ENCODE peak calls at places on chromosome 21, in nine cellular contexts. F is neural progenitor cell, O is astrocyte, C is mesenchymal stem cell, K is PC-3, N is neuronal stem cell, Y is MM.1S, H is GM23248, L is HCT116. P is an unnamed sample. For H3K4me1, the result is how much of the 10 kb centered on the place peaks cover.

GRCh38 chr21:25385912-25386474 is 221.3 kb downstream of the MRPL39 start:
- DNase-seq in L (peak), F (peak), N (peak), C (peak), K (peak), H (peak), O (peak), Y (peak), P (peak)

GRCh38 chr21:26846036-26846931 is 1.1 kb upstream of the ADAMTS1 start:
- DNase-seq in O (peak), K (peak), N (peak), F (peak), H (peak), C (peak), L (no peak), Y (no peak), P (peak)

GRCh38 chr21:34530264-34530663 is 18.3 kb upstream of the KCNE1 start:
- DNase-seq in L (no peak), H (peak), F (no peak), N (no peak), K (no peak), C (peak), O (peak), Y (no peak), P (no peak)

GRCh38 chr21:43905726-43906455 is 40.9 kb downstream of the AGPAT3 start:
- DNase-seq in K (no peak), N (no peak), C (no peak), L (no peak), O (no peak), F (no peak), Y (no peak), H (no peak), P (no peak)

GRCh38 chr21:31329431-31330143 is 14.5 kb downstream of the TIAM1 start:
- DNase-seq in H (no peak), K (no peak), C (no peak), O (no peak), F (no peak), Y (no peak), N (no peak), L (no peak), P (no peak)

GRCh38 chr21:35084869-35085268 is 35.8 kb upstream of the RUNX1 start:
- DNase-seq in N (no peak), Y (no peak), C (peak), H (peak), F (no peak), O (peak), K (peak), L (no peak), P (peak)

GRCh38 chr21:35163381-35163780 is 114.3 kb upstream of the RUNX1 start:
- DNase-seq in N (no peak), Y (no peak), L (no peak), F (no peak), C (no peak), H (peak), O (peak), K (peak), P (peak)

GRCh38 chr21:31967334-31967733 is 94.5 kb downstream of the HUNK start:
- DNase-seq in F (no peak), O (no peak), Y (no peak), H (no peak), C (no peak), K (no peak), L (no peak), N (no peak), P (no peak)

DNA sequence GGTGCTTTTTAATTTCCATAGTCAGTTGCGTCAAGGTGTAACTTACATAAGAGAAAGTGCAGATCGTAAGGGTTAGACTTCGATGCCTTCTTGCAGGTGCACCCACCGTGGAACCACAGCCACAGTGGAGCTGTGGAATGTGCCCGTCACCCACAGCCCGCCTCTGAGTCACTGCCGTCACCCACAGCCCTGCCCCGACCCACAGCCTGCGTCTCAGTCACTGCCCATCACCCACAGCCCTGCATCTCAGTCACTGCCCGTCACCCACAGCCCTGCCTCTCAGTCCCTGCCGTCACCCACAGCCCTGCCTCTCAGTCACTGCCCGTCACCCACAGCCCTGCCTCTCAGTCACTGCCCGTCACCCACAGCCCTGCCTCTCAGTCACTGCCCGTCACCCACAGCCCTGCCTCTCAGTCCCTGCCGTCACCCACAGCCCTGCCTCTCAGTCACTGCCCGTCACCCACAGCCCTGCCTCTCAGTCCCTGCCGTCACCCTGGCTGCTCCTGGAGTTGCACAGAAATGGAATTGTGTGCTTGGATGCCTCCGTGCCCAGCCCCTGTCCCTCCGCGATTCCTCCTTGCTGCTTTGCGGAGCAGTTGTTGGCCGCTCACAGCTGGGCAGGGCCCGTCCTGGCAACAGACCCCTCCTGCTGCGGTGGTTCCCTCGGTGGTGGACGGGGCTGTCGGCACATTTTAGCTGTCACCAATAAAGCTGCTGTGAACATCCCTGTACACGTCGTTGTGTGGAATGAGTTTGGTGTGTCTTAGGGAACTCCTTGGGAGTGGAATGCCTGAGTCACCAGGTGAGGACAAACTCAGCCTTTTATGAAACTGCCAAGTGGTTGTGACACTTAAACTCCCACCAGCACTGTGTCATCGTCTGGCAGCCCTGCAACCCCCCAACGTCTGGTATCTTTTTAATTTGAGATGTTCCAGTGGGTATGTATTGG is 44.9 kb upstream of the COL6A2 start:
- DNase-seq in O (peak), H (peak), Y (no peak), C (peak), L (peak), K (peak), F (no peak), N (no peak), P (peak)
- H3K4me1 ChIP-seq in O (half or more), H (under half), Y (under half), C (under half), L (under half), K (half or more), F (under half), N (under half), P (under half)

DNA sequence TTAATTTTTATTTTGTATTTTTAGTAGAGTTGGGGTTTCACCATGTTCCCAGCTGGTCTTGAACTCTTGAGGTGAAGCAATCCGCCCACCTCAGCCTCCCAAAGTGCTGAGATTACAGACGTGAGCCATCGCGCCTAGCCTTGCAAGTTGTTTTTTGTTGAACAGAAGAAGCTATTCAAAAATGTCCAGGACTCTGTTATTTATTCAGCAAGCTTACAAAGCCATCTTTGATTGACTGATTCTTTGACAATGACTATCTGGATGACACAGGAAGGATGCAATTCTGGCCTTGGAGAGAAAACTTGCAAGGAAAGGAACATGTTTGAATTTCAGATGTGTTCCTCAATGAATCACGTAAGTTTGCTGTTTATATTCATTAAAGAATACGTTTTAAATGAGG is 63.5 kb downstream of the MAP3K7CL start:
- DNase-seq in L (no peak), N (no peak), Y (no peak), C (no peak), H (no peak), K (peak), F (no peak), O (no peak), P (no peak)
- H3K9ac ChIP-seq in L (no peak), N (no peak), Y (no peak), C (no peak), H (no peak), K (no peak), F (no peak), O (no peak), P (no peak)

GRCh38 chr21:39637971-39638628 is 25.4 kb downstream of the B3GALT5 start:
- DNase-seq in C (no peak), N (no peak), L (no peak), O (no peak), F (no peak), H (no peak), Y (no peak), K (no peak), P (no peak)
- H3K4me2 ChIP-seq in C (no peak), N (no peak), L (peak), O (peak), F (peak), H (no peak), Y (no peak), K (peak), P (no peak)

DNA sequence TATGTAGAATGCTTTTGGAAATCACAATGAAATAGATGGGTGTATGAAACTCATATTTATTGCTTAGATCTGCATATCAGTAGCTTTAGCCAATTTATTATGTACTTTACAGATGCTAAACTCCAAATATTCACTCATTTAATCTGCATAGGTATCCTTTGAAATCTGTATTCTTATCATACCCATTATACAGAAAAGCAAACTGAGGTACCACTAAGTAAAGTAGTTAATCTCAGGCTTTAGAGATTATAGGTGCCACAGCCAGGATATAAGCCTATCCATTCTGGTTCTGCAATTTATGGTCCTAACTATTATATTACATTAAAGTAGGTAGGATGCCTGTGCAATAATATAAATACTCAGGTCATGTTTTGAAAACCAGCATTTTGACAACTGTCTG is 369.4 kb downstream of the NCAM2 start:
- DNase-seq in C (no peak), H (no peak), Y (no peak), K (no peak), F (no peak), O (no peak), L (no peak), N (no peak), P (no peak)
- H3K4me1 ChIP-seq in C (under half), H (under half), Y (under half), K (under half), F (under half), O (under half), L (under half), N (under half), P (under half)

DNA sequence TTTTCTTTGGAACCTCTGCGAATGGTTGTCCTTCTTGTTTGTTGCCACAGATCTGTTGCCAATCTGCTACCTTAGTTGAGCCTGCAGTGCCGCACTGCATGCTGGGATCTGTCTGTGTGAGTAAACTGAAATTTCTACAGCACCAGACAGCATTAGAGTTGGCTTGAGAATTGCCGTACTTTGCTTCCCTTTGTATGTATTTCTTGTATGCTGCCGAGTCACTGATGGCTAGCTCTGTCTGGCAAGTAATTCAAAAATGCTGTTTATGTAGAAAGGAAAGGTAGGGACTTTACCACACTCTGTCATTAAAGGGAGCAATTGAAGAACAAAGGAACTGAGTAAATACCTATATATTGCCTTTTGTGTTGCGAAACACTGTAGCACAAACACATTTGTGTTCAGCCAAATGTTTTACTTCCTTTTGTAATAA is 857.4 kb downstream of the USP25 start:
- DNase-seq in H (peak), C (no peak), L (no peak), K (peak), O (peak), F (no peak), Y (peak), N (no peak), P (peak)
- H3K9ac ChIP-seq in H (peak), C (peak), L (no peak), K (no peak), O (peak), F (no peak), Y (peak), N (no peak), P (peak)

DNA sequence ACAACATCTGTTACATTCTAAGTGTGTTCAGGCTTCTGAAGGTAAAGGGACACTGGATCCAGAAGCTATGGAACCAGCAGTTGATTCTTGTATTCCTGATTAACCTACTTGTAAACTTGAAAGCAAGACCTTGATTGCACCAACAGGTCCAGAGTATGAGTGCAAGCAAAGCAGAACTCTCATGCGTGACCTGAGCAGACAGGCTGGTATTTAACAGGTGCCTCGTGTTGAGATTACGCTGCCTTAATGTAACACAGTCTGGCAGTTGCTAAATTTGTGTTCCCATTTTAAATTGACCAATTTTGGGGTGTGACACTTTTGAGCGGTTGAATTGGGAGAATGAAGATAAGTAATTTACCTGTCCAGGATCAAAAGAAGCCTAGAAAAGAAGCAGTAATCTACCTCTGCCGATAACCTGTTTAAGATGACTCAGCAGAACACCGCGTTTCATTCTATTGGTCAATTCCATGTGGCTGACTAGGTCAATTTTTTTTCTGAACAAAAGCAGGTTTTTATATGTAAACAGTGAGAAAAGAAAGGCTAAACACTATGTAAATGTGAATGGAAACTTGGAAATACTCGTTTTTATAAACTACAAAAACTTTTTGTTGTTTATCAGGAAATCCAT is 147.6 kb downstream of the DYRK1A start:
- DNase-seq in N (no peak), H (no peak), C (no peak), F (no peak), K (no peak), Y (no peak), L (no peak), O (no peak), P (no peak)
- H3K4me2 ChIP-seq in N (no peak), H (no peak), C (no peak), F (no peak), K (no peak), Y (no peak), L (no peak), O (no peak), P (no peak)